ENCODE peak calls at places on chromosomes 5 and 9, in six cellular contexts. Z is hepatocyte, E is tibial nerve, C is AG09309, M is PC-3, T is tibial artery. V is an unnamed sample.

GRCh38 chr9:74666625-74667316 is 169.6 kb downstream of the RORB start:
- DNase-seq in Z (no peak), E (peak), C (no peak), T (no peak), M (no peak), V (no peak)

GRCh38 chr5:175264406-175264805 is 179.6 kb downstream of the DRD1 start:
- DNase-seq in C (no peak), M (no peak), E (no peak), Z (no peak), T (no peak), V (no peak)

GRCh38 chr9:70020217-70020616 is 23.4 kb upstream of the MAMDC2 start:
- DNase-seq in Z (peak), T (no peak), M (peak), C (no peak), E (no peak), V (no peak)

GRCh38 chr5:54844905-54845566 is 140.4 kb downstream of the ESM1 start:
- DNase-seq in C (peak), Z (peak), E (no peak), T (no peak), M (peak), V (no peak)

GRCh38 chr5:32223972-32224608 is 50.0 kb upstream of the GOLPH3 start:
- DNase-seq in Z (peak), E (no peak), C (peak), T (no peak), M (peak), V (peak)

GRCh38 chr5:137279631-137280236 is 219.4 kb downstream of the SPOCK1 start:
- DNase-seq in M (no peak), Z (no peak), C (no peak), T (no peak), E (no peak), V (no peak)

GRCh38 chr9:34927061-34927460 is 31.0 kb upstream of the PHF24 start:
- DNase-seq in Z (no peak), M (no peak), E (no peak), T (no peak), C (no peak), V (no peak)

GRCh38 chr5:14440598-14441401 is 140.8 kb upstream of the OTULINL start:
- DNase-seq in M (no peak), C (peak), T (peak), Z (peak), E (peak), V (no peak)

GRCh38 chr9:77989437-77989836 is 42.2 kb downstream of the GNAQ start:
- DNase-seq in Z (no peak), C (no peak), M (no peak), E (no peak), T (no peak), V (no peak)

GRCh38 chr5:145198871-145199270 is 636.3 kb downstream of the PRELID2 start:
- DNase-seq in Z (no peak), T (no peak), E (no peak), C (no peak), M (no peak), V (no peak)

GRCh38 chr9:20624201-20625002 is 2.1 kb upstream of the MLLT3 start:
- DNase-seq in T (peak), M (peak), Z (peak), E (peak), C (no peak), V (no peak)

GRCh38 chr9:2985343-2985742 is 141.4 kb upstream of the PUM3 start:
- DNase-seq in Z (no peak), E (no peak), M (no peak), C (no peak), T (no peak), V (no peak)

GRCh38 chr9:134655101-134655500 is 13.5 kb downstream of the COL5A1 start:
- DNase-seq in M (no peak), T (no peak), C (no peak), Z (no peak), E (no peak), V (no peak)

GRCh38 chr5:34854459-34855174 is 15.7 kb downstream of the TTC23L start:
- DNase-seq in M (peak), T (no peak), C (no peak), Z (no peak), E (no peak), V (no peak)

GRCh38 chr5:12799165-12799564 is 894.9 kb upstream of the CTNND2 start:
- DNase-seq in T (no peak), Z (no peak), C (no peak), E (no peak), M (no peak), V (no peak)

GRCh38 chr5:39076757-39077475 is 2.7 kb upstream of the RICTOR start:
- DNase-seq in E (no peak), C (no peak), Z (no peak), T (no peak), M (peak), V (no peak)

GRCh38 chr9:136546697-136547481 is 1.0 kb upstream of the NOTCH1 start:
- DNase-seq in T (peak), M (peak), E (no peak), Z (peak), C (no peak), V (no peak)

GRCh38 chr5:80623911-80624457 is 30.5 kb upstream of the MSH3 start:
- DNase-seq in T (no peak), E (no peak), M (no peak), C (no peak), Z (no peak), V (no peak)

GRCh38 chr5:171617787-171618690 is 167.6 kb upstream of the SMIM23 start:
- DNase-seq in Z (no peak), C (no peak), E (no peak), T (no peak), M (no peak), V (no peak)

GRCh38 chr9:68627594-68627993 is 77.4 kb upstream of the PIP5K1B start:
- DNase-seq in M (no peak), T (no peak), C (no peak), E (no peak), Z (no peak), V (no peak)

GRCh38 chr5:87599778-87600177 is 187.0 kb upstream of the CCNH start:
- DNase-seq in C (no peak), Z (no peak), M (no peak), E (no peak), T (no peak), V (no peak)

GRCh38 chr9:20304001-20304400 is 318.3 kb downstream of the MLLT3 start:
- DNase-seq in C (no peak), Z (no peak), T (no peak), E (no peak), M (no peak), V (no peak)

DNA sequence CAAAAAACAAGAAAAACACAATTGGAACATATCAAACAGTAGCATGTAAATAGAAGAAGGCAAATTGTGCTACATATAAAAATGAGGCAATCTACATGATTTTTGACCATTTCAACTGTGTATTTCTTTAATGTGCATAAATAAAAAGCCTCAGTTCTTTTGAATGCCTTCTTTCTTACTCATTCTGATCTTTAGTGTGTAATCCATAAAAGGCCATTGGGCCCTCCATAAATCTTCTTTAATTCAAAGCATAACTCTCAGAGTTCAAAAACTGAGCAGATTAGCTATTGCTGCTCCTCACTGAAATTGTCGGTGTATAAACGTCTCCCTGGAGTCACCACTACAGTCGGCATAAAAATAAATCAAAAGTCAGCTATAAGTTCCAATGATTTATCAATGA is 45.3 kb upstream of the ADAMTSL1 start:
- DNase-seq in T (no peak), M (no peak), C (no peak), Z (no peak), E (no peak), V (no peak)
- H3K4me3 ChIP-seq in T (no peak), M (no peak), C (no peak), Z (no peak), E (no peak), V (no peak)

GRCh38 chr5:140565024-140565779 is 574 bp downstream of the SLC35A4 start:
- DNase-seq in Z (no peak), E (no peak), T (no peak), C (no peak), M (peak), V (no peak)

GRCh38 chr5:140566665-140567064 is 2.0 kb downstream of the SLC35A4 start:
- DNase-seq in T (no peak), C (no peak), M (no peak), Z (no peak), E (no peak), V (no peak)

GRCh38 chr5:140565780-140566095 is 1.1 kb downstream of the SLC35A4 start:
- DNase-seq in E (no peak), Z (peak), M (no peak), T (no peak), C (no peak), V (no peak)

GRCh38 chr5:140563554-140563953 is 844 bp downstream of the APBB3 start:
- DNase-seq in C (no peak), E (no peak), T (no peak), Z (no peak), M (no peak), V (no peak)

GRCh38 chr5:140564196-140565023 is at the start of the genes APBB3 and SLC35A4:
- DNase-seq in Z (peak), M (peak), C (peak), E (peak), T (peak), V (peak)
- TF ChIP-seq CTCF in Z (no peak), M (no peak), C (no peak), E (peak), T (peak), V (no peak)

GRCh38 chr5:82340799-82341198 is 62.6 kb upstream of the RPS23 start:
- DNase-seq in C (no peak), T (no peak), Z (no peak), M (no peak), E (no peak), V (no peak)

GRCh38 chr5:82339744-82340143 is 61.6 kb upstream of the RPS23 start:
- DNase-seq in T (no peak), C (no peak), E (no peak), Z (no peak), M (no peak), V (no peak)

GRCh38 chr5:82336566-82337351 is 58.6 kb upstream of the RPS23 start:
- DNase-seq in C (no peak), M (no peak), T (no peak), Z (no peak), E (no peak), V (no peak)

GRCh38 chr5:82341325-82341724 is 63.2 kb upstream of the RPS23 start:
- DNase-seq in M (no peak), Z (no peak), E (no peak), T (no peak), C (no peak), V (no peak)

GRCh38 chr5:82338731-82339130 is 60.6 kb upstream of the RPS23 start:
- DNase-seq in E (no peak), Z (no peak), M (no peak), T (no peak), C (no peak), V (no peak)
- H3K4me3 ChIP-seq in E (no peak), Z (no peak), M (no peak), T (no peak), C (no peak), V (no peak)

GRCh38 chr9:33813712-33814641 is 3.0 kb upstream of the UBE2R2 start:
- DNase-seq in E (no peak), M (peak), Z (peak), C (peak), T (no peak), V (peak)
- TF ChIP-seq CTCF in E (peak), M (peak), Z (peak), C (peak), T (peak), V (peak)

GRCh38 chr5:141050622-141051525 is at the start of gene PCDHB1:
- DNase-seq in M (peak), T (no peak), Z (peak), C (no peak), E (no peak), V (no peak)
- H3K4me3 ChIP-seq in M (peak), T (peak), Z (peak), C (peak), E (peak), V (peak)

V was measured in epithelial cell of proximal tubule.